ENCODE peak calls at places on chromosome 14, in four cellular contexts. N is mesenchymal stem cell, E is lower lobe of right lung, Y is right atrium auricular region. S is an unnamed sample.
A peak's percentile ranks its signal among the peaks of the same experiment; 100 is the strongest.

GRCh38 chr14:22464422-22465142 is 124.4 kb downstream of the DAD1 start:
- DNase-seq in N (no peak), E (no peak), Y (no peak), S (no peak)

GRCh38 chr14:72916174-72916573 is 10.1 kb upstream of the DCAF4 start:
- DNase-seq in N (no peak), E (no peak), Y (no peak), S (peak; percentile 60)

GRCh38 chr14:77041837-77042557 is 13.5 kb upstream of the IRF2BPL start:
- DNase-seq in N (peak; percentile 88), E (no peak), Y (peak; percentile 84), S (peak; percentile 86)

GRCh38 chr14:74945261-74945851 is 10.0 kb downstream of the PGF start:
- DNase-seq in N (peak; percentile 53), E (no peak), Y (no peak), S (no peak)

GRCh38 chr14:100649173-100649519 is 61.9 kb upstream of the BEGAIN start:
- DNase-seq in N (no peak), E (no peak), Y (no peak), S (no peak)

GRCh38 chr14:61462566-61463195 is 141.3 kb downstream of the PRKCH start:
- DNase-seq in N (peak; percentile 74), E (no peak), Y (no peak), S (peak; percentile 75)

GRCh38 chr14:73238941-73239340 is 1.6 kb downstream of the PAPLN start:
- DNase-seq in N (no peak), E (no peak), Y (no peak), S (no peak)

GRCh38 chr14:79493081-79493652 is 718.1 kb downstream of the DIO2 start:
- DNase-seq in N (no peak), E (no peak), Y (no peak), S (no peak)

GRCh38 chr14:86296173-86296572 is 766.2 kb downstream of the FLRT2 start:
- DNase-seq in N (peak; percentile 43), E (no peak), Y (no peak), S (no peak)

GRCh38 chr14:24366664-24367505 is 1.1 kb upstream of the NFATC4 start:
- DNase-seq in N (peak; percentile 97), E (peak; percentile 94), Y (peak; percentile 94), S (peak; percentile 89)

GRCh38 chr14:74491952-74492351 is 1.2 kb downstream of the NPC2 start:
- DNase-seq in N (peak; percentile 43), E (no peak), Y (no peak), S (peak; percentile 49)

GRCh38 chr14:105841022-105842009 is 314.9 kb downstream of the TMEM121 start:
- DNase-seq in N (no peak), E (no peak), Y (peak; percentile 34), S (no peak)

GRCh38 chr14:51604078-51604477 is 47.6 kb upstream of the FRMD6 start:
- DNase-seq in N (peak; percentile 98), E (no peak), Y (no peak), S (no peak)
- H3K4me3 ChIP-seq in N (no peak overlapping the region), E (no peak overlapping the region), Y (no peak overlapping the region), S (no peak overlapping the region)

GRCh38 chr14:59406454-59407245 is 58.5 kb downstream of the GPR135 start:
- DNase-seq in N (peak; percentile 52), E (no peak), Y (no peak), S (peak; percentile 73)

DNA sequence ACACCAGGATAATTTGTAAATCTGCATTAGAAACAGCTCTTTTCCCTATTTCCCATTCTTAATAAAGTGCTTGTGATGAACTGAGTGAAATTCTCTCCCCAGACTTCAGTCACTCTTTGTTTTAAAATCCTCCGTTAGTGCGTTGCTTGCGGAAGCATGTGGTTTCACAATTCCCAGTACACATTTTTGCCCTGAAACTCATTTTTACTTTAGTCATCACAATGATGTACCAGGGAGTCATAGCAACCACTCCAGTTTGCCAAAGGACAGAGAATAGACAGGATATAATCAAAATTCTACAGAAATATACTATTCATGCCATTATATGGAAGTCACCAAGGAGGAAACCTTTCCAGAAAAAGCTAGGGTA is 57.9 kb downstream of the GPR135 start:
- DNase-seq in N (peak; percentile 91), E (no peak), Y (no peak), S (peak; percentile 94)
- H3K4me3 ChIP-seq in N (no peak overlapping the region), E (no peak overlapping the region), Y (no peak overlapping the region), S (no peak overlapping the region)

DNA sequence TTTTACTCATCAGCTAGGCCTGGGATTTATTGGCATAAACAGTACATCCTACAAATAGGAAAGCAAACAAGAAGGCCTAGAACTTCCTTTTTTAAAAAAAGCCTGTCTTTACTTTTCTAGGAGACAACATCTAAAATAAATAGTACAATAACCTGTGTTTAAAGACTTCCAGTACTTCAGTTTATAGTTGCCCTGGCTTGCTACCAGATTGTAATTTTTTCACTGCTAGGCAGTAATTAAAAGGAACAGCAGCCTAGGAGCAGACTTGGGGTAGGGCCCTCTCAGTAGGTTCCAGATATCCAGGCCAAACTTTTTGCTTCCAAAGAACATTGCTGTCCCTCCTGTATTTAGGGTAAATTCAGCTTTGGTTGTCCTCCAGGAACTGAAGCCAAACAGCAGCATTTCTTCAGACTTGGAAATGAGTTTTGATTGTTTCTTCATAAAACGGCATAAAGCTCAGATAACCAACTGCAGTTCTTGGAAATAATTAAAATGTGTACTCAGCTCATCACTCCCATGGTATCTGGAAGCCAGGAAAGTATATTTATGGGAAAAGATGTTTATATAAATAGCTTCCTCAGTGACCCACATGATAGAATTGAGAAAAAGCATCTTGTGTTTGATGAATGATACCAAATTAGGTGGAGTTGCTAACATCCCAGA is 61.7 kb downstream of the PPP1R36 start:
- DNase-seq in N (peak; percentile 66), E (no peak), Y (no peak), S (no peak)
- H3K4me3 ChIP-seq in N (no peak overlapping the region), E (no peak overlapping the region), Y (no peak overlapping the region), S (no peak overlapping the region)

DNA sequence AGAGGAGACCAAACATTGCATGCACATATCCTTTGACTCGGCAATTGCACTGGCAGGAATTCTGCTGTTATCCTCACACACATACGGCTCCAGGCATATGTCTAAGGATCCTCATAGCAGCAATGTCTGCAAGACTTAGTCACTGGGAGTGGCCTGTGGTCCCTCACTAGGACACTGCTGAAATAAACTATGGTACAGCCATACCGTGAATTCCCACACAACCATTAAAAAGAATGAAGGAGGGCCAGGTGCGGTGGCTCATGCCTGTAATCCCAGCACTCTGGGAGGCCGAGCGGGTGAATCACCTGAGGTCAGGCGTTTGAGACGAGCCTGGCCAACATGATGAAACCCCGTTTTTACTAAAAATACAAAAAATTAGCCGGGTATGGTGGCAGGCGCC is 105.1 kb downstream of the ZFP36L1 start:
- DNase-seq in N (peak; percentile 89), E (no peak), Y (no peak), S (peak; percentile 96)
- H3K4me3 ChIP-seq in N (no peak overlapping the region), E (no peak overlapping the region), Y (no peak overlapping the region), S (no peak overlapping the region)

GRCh38 chr14:54688229-54688628 is 121.3 kb downstream of the SAMD4A start:
- DNase-seq in N (no peak), E (no peak), Y (peak; percentile 51), S (no peak)
- H3K4me3 ChIP-seq in N (no peak overlapping the region), E (no peak overlapping the region), Y (no peak overlapping the region), S (no peak overlapping the region)

DNA sequence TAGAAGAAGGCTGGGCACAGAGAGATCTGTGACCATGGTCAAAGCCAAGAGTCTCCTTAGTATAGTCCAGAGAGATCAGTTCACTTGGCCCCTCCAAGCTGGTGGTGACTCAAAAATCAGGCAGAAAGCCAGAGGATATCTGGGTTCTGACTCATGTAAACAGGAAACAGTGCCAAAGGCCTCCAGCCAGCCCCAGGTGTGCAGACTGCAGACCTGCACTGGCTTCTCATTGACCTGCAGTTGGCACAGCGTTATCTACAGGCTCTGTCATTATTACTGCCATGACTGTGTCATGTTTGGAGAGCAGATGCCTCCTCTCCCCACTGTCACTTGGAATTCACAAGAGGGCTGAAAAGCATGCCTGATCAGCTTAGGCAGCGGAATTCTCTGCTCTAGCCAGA is 295.7 kb upstream of the PRKD1 start:
- DNase-seq in N (peak; percentile 86), E (peak; percentile 57), Y (peak; percentile 75), S (peak; percentile 92)
- H3K4me3 ChIP-seq in N (no peak overlapping the region), E (no peak overlapping the region), Y (no peak overlapping the region), S (no peak overlapping the region)